ENCODE peak calls at places on chromosome 2, in eight cellular contexts. One of them, this sample, is unnamed. For H3K4me1, the result is how much of the 10 kb centered on the place peaks cover.

GRCh38 chr2:72917138-72917874 is at the start of gene EMX1:
- DNase-seq in heart right ventricle: no peak
- DNase-seq in esophagus muscularis mucosa: no peak
- DNase-seq in BE2C: no peak
- DNase-seq in cardiac muscle cell: peak
- DNase-seq in A549: peak
- DNase-seq in fibroblast of lung: no peak
- DNase-seq in mammary epithelial cell: peak
- DNase-seq in this sample: peak

GRCh38 chr2:41836944-41837343 is 210.9 kb upstream of the PKDCC start:
- DNase-seq in fibroblast of lung: peak
- DNase-seq in BE2C: no peak
- DNase-seq in mammary epithelial cell: peak
- DNase-seq in A549: peak
- DNase-seq in esophagus muscularis mucosa: no peak
- DNase-seq in cardiac muscle cell: peak
- DNase-seq in heart right ventricle: no peak
- DNase-seq in this sample: no peak

GRCh38 chr2:234169676-234170075 is 119.2 kb downstream of the SPP2 start:
- DNase-seq in cardiac muscle cell: no peak
- DNase-seq in A549: no peak
- DNase-seq in fibroblast of lung: no peak
- DNase-seq in esophagus muscularis mucosa: peak
- DNase-seq in BE2C: no peak
- DNase-seq in mammary epithelial cell: no peak
- DNase-seq in heart right ventricle: no peak
- DNase-seq in this sample: no peak

GRCh38 chr2:133541797-133542196 is 26.5 kb downstream of the NCKAP5 start:
- DNase-seq in heart right ventricle: no peak
- DNase-seq in BE2C: no peak
- DNase-seq in esophagus muscularis mucosa: no peak
- DNase-seq in A549: no peak
- DNase-seq in cardiac muscle cell: no peak
- DNase-seq in fibroblast of lung: no peak
- DNase-seq in mammary epithelial cell: no peak
- DNase-seq in this sample: no peak

GRCh38 chr2:142220901-142221300 is 90.1 kb upstream of the LRP1B start:
- DNase-seq in BE2C: peak
- DNase-seq in cardiac muscle cell: peak
- DNase-seq in A549: no peak
- DNase-seq in heart right ventricle: no peak
- DNase-seq in esophagus muscularis mucosa: no peak
- DNase-seq in mammary epithelial cell: peak
- DNase-seq in fibroblast of lung: peak
- DNase-seq in this sample: no peak

GRCh38 chr2:44740678-44741077 is 200.8 kb upstream of the SIX3 start:
- DNase-seq in heart right ventricle: no peak
- DNase-seq in cardiac muscle cell: no peak
- DNase-seq in mammary epithelial cell: no peak
- DNase-seq in A549: no peak
- DNase-seq in BE2C: no peak
- DNase-seq in esophagus muscularis mucosa: no peak
- DNase-seq in fibroblast of lung: peak
- DNase-seq in this sample: no peak

GRCh38 chr2:105792561-105792960 is 47.8 kb downstream of the NCK2 start:
- DNase-seq in BE2C: no peak
- DNase-seq in esophagus muscularis mucosa: no peak
- DNase-seq in cardiac muscle cell: no peak
- DNase-seq in heart right ventricle: no peak
- DNase-seq in A549: no peak
- DNase-seq in fibroblast of lung: no peak
- DNase-seq in mammary epithelial cell: no peak
- DNase-seq in this sample: no peak

GRCh38 chr2:130786076-130786475 is 30.7 kb downstream of the AMER3 start:
- DNase-seq in BE2C: no peak
- DNase-seq in heart right ventricle: no peak
- DNase-seq in cardiac muscle cell: no peak
- DNase-seq in fibroblast of lung: no peak
- DNase-seq in mammary epithelial cell: no peak
- DNase-seq in esophagus muscularis mucosa: peak
- DNase-seq in A549: no peak
- DNase-seq in this sample: no peak

GRCh38 chr2:11257983-11258382 is 86.5 kb downstream of the ROCK2 start:
- DNase-seq in fibroblast of lung: no peak
- DNase-seq in BE2C: no peak
- DNase-seq in A549: no peak
- DNase-seq in esophagus muscularis mucosa: no peak
- DNase-seq in heart right ventricle: no peak
- DNase-seq in cardiac muscle cell: no peak
- DNase-seq in mammary epithelial cell: no peak
- DNase-seq in this sample: no peak

GRCh38 chr2:112972423-112973086 is 5.3 kb upstream of the IL36G start:
- DNase-seq in fibroblast of lung: no peak
- DNase-seq in heart right ventricle: no peak
- DNase-seq in A549: no peak
- DNase-seq in mammary epithelial cell: peak
- DNase-seq in esophagus muscularis mucosa: no peak
- DNase-seq in cardiac muscle cell: no peak
- DNase-seq in BE2C: no peak
- DNase-seq in this sample: no peak

GRCh38 chr2:238963164-238963969 is 115.5 kb downstream of the TWIST2 start:
- DNase-seq in fibroblast of lung: peak
- DNase-seq in A549: no peak
- DNase-seq in BE2C: no peak
- DNase-seq in cardiac muscle cell: no peak
- DNase-seq in heart right ventricle: no peak
- DNase-seq in esophagus muscularis mucosa: peak
- DNase-seq in mammary epithelial cell: no peak
- DNase-seq in this sample: no peak

GRCh38 chr2:10123281-10123680 is 742 bp downstream of the RRM2 start:
- DNase-seq in mammary epithelial cell: no peak
- DNase-seq in esophagus muscularis mucosa: no peak
- DNase-seq in fibroblast of lung: no peak
- DNase-seq in BE2C: no peak
- DNase-seq in A549: no peak
- DNase-seq in heart right ventricle: no peak
- DNase-seq in cardiac muscle cell: no peak
- DNase-seq in this sample: no peak

GRCh38 chr2:217691920-217692666 is 310.7 kb downstream of the TNS1 start:
- DNase-seq in BE2C: no peak
- DNase-seq in esophagus muscularis mucosa: peak
- DNase-seq in mammary epithelial cell: peak
- DNase-seq in cardiac muscle cell: no peak
- DNase-seq in fibroblast of lung: peak
- DNase-seq in heart right ventricle: peak
- DNase-seq in A549: no peak
- DNase-seq in this sample: no peak

GRCh38 chr2:8701980-8702379 is 20.1 kb downstream of the ID2 start:
- DNase-seq in fibroblast of lung: no peak
- DNase-seq in mammary epithelial cell: no peak
- DNase-seq in BE2C: no peak
- DNase-seq in esophagus muscularis mucosa: no peak
- DNase-seq in A549: no peak
- DNase-seq in heart right ventricle: no peak
- DNase-seq in cardiac muscle cell: no peak
- DNase-seq in this sample: no peak

GRCh38 chr2:161788175-161788574 is 164.0 kb downstream of the SLC4A10 start:
- DNase-seq in esophagus muscularis mucosa: no peak
- DNase-seq in BE2C: no peak
- DNase-seq in cardiac muscle cell: no peak
- DNase-seq in A549: no peak
- DNase-seq in heart right ventricle: no peak
- DNase-seq in fibroblast of lung: no peak
- DNase-seq in mammary epithelial cell: no peak
- DNase-seq in this sample: no peak

GRCh38 chr2:5387421-5387820 is 304.8 kb upstream of the SOX11 start:
- DNase-seq in mammary epithelial cell: no peak
- DNase-seq in esophagus muscularis mucosa: peak
- DNase-seq in heart right ventricle: no peak
- DNase-seq in cardiac muscle cell: no peak
- DNase-seq in A549: no peak
- DNase-seq in fibroblast of lung: peak
- DNase-seq in BE2C: no peak
- DNase-seq in this sample: no peak

GRCh38 chr2:95346236-95346737 is 49.1 kb downstream of the KCNIP3 start:
- DNase-seq in esophagus muscularis mucosa: no peak
- DNase-seq in mammary epithelial cell: peak
- DNase-seq in cardiac muscle cell: peak
- DNase-seq in BE2C: no peak
- DNase-seq in A549: peak
- DNase-seq in heart right ventricle: peak
- DNase-seq in fibroblast of lung: peak
- DNase-seq in this sample: peak
- TF ChIP-seq CTCF in esophagus muscularis mucosa: no peak
- TF ChIP-seq CTCF in mammary epithelial cell: no peak
- TF ChIP-seq CTCF in cardiac muscle cell: no peak
- TF ChIP-seq CTCF in BE2C: no peak
- TF ChIP-seq CTCF in A549: no peak
- TF ChIP-seq CTCF in heart right ventricle: no peak
- TF ChIP-seq CTCF in fibroblast of lung: no peak
- TF ChIP-seq CTCF in this sample: no peak

DNA sequence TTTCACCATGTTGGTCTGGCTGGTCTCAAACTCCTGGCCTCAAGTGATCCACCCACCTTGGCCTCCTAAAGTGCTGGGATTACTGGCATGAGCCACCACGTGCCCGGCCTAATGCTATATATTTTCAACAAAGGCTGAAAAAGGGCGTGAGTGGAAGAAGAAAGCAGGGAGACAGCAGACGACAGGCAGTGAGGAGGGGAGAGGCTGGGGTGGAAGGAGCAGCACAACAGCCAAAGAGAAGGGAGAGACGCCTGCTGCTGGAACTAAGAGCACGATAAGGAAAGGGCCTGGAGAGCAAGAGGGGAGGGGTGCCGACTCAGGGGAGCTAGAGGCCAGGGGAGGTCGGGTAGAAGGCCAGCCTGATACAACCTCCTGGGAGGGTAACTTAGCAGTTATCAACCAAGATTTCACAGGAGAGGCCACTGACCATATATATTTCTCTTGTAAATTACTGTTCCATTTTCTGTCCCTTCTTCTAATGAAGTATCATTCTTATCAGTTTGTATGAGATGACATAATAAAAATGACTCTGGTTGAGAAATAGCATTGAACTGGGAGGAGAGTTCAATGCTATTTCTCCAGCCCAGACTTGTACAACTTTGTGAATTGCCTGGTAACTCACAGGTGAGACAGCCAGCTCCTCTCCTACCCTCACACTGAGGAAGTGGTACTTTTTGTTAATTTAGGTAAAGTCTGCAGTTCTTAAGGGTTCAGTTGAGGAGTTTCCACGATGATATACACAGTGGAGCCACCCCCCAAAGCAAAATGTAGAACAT is 5.8 kb upstream of the RNU4ATAC start:
- DNase-seq in fibroblast of lung: no peak
- DNase-seq in esophagus muscularis mucosa: no peak
- DNase-seq in heart right ventricle: no peak
- DNase-seq in mammary epithelial cell: peak
- DNase-seq in cardiac muscle cell: peak
- DNase-seq in BE2C: peak
- DNase-seq in A549: no peak
- DNase-seq in this sample: no peak
- H3K4me3 ChIP-seq in fibroblast of lung: no peak
- H3K4me3 ChIP-seq in esophagus muscularis mucosa: no peak
- H3K4me3 ChIP-seq in heart right ventricle: no peak
- H3K4me3 ChIP-seq in mammary epithelial cell: no peak
- H3K4me3 ChIP-seq in cardiac muscle cell: no peak
- H3K4me3 ChIP-seq in BE2C: no peak
- H3K4me3 ChIP-seq in A549: no peak
- H3K4me3 ChIP-seq in this sample: no peak

GRCh38 chr2:85606116-85606455 is 3.6 kb upstream of the TMEM150A start:
- DNase-seq in heart right ventricle: no peak
- DNase-seq in esophagus muscularis mucosa: no peak
- DNase-seq in fibroblast of lung: no peak
- DNase-seq in cardiac muscle cell: no peak
- DNase-seq in mammary epithelial cell: no peak
- DNase-seq in BE2C: no peak
- DNase-seq in A549: no peak
- DNase-seq in this sample: no peak
- H3K4me1 ChIP-seq in heart right ventricle: half or more
- H3K4me1 ChIP-seq in esophagus muscularis mucosa: half or more
- H3K4me1 ChIP-seq in fibroblast of lung: under half
- H3K4me1 ChIP-seq in cardiac muscle cell: under half
- H3K4me1 ChIP-seq in mammary epithelial cell: under half
- H3K4me1 ChIP-seq in BE2C: under half
- H3K4me1 ChIP-seq in A549: under half
- H3K4me1 ChIP-seq in this sample: under half

GRCh38 chr2:48529189-48529588 is 765 bp upstream of the STON1 start:
- DNase-seq in BE2C: no peak
- DNase-seq in fibroblast of lung: no peak
- DNase-seq in A549: no peak
- DNase-seq in mammary epithelial cell: no peak
- DNase-seq in esophagus muscularis mucosa: no peak
- DNase-seq in heart right ventricle: no peak
- DNase-seq in cardiac muscle cell: peak
- DNase-seq in this sample: peak

GRCh38 chr2:48529676-48530032 is 300 bp upstream of the STON1 start:
- DNase-seq in esophagus muscularis mucosa: no peak
- DNase-seq in A549: no peak
- DNase-seq in cardiac muscle cell: no peak
- DNase-seq in mammary epithelial cell: no peak
- DNase-seq in BE2C: no peak
- DNase-seq in heart right ventricle: peak
- DNase-seq in fibroblast of lung: no peak
- DNase-seq in this sample: no peak

GRCh38 chr2:48528431-48528830 is 1.5 kb upstream of the STON1 start:
- DNase-seq in BE2C: no peak
- DNase-seq in fibroblast of lung: no peak
- DNase-seq in esophagus muscularis mucosa: no peak
- DNase-seq in mammary epithelial cell: no peak
- DNase-seq in A549: no peak
- DNase-seq in cardiac muscle cell: no peak
- DNase-seq in heart right ventricle: no peak
- DNase-seq in this sample: no peak

GRCh38 chr2:48531141-48531648 is 1.2 kb downstream of the STON1 start:
- DNase-seq in A549: no peak
- DNase-seq in BE2C: peak
- DNase-seq in fibroblast of lung: peak
- DNase-seq in mammary epithelial cell: peak
- DNase-seq in heart right ventricle: no peak
- DNase-seq in esophagus muscularis mucosa: no peak
- DNase-seq in cardiac muscle cell: peak
- DNase-seq in this sample: no peak

DNA sequence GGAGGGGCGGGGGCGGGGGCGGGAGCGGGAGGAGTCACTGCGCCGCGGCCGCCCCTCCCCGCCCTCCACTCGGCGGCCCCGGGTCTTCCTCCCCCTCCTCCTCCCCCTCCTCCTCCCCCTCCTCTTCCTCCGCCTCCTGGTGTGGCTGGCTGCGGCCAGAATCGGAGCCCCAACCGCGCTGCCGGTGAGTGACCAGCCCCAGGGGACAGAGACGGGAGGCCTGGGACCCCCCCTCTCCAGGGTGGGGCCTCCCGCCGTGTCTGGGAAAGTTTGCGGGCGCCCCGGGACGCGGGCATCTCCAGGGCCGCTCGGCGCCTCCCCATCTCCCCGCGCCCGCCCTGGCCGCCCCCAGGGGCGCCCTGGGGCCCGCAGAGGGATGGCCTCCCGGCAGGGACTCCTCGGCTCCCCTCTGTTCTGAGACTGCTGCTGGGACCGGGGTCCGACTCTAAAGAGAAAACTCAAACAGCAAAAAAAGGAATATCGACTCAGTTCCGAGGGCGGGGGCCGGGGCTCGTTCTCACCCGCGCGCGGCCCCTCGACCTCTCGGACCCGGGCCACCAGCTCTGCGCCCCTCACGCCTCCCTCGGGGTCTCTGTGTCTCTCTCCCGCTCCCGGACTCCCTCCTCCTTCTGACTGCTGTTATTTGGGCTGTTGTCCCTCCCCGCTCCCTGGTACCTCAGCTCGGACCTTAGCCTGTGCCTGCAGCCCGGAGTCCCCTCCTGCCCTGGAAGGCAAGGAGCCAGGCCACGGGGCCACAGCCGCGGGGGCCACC is at the start of gene STON1:
- DNase-seq in fibroblast of lung: peak
- DNase-seq in mammary epithelial cell: peak
- DNase-seq in heart right ventricle: peak
- DNase-seq in esophagus muscularis mucosa: no peak
- DNase-seq in BE2C: peak
- DNase-seq in A549: peak
- DNase-seq in cardiac muscle cell: peak
- DNase-seq in this sample: peak
- TF ChIP-seq CTCF in fibroblast of lung: peak
- TF ChIP-seq CTCF in mammary epithelial cell: no peak
- TF ChIP-seq CTCF in heart right ventricle: no peak
- TF ChIP-seq CTCF in esophagus muscularis mucosa: no peak
- TF ChIP-seq CTCF in BE2C: no peak
- TF ChIP-seq CTCF in A549: peak
- TF ChIP-seq CTCF in cardiac muscle cell: peak
- TF ChIP-seq CTCF in this sample: no peak